ENCODE peak calls at places on chromosomes 11 and 22, in five cellular contexts. One of them, this sample, is unnamed.

GRCh38 chr11:59243633-59244032 is 30.9 kb upstream of the MPEG1 start:
- DNase-seq in WTC11: no peak
- DNase-seq in NCI-H2081: no peak
- DNase-seq in small intestine: no peak
- DNase-seq in activated T-cell treated with anti-CD3 and anti-CD28 coated beads for 24 hours: no peak
- DNase-seq in this sample: no peak

GRCh38 chr22:19992921-19993355 is 23.7 kb downstream of the ARVCF start:
- DNase-seq in WTC11: no peak
- DNase-seq in NCI-H2081: no peak
- DNase-seq in small intestine: no peak
- DNase-seq in activated T-cell treated with anti-CD3 and anti-CD28 coated beads for 24 hours: no peak
- DNase-seq in this sample: no peak

GRCh38 chr11:111922803-111923202 is 4.1 kb downstream of the C11orf52 start:
- DNase-seq in WTC11: no peak
- DNase-seq in NCI-H2081: no peak
- DNase-seq in small intestine: no peak
- DNase-seq in activated T-cell treated with anti-CD3 and anti-CD28 coated beads for 24 hours: no peak
- DNase-seq in this sample: no peak

GRCh38 chr11:119441898-119442243 is 18.9 kb upstream of the THY1 start:
- DNase-seq in WTC11: no peak
- DNase-seq in NCI-H2081: no peak
- DNase-seq in small intestine: no peak
- DNase-seq in activated T-cell treated with anti-CD3 and anti-CD28 coated beads for 24 hours: no peak
- DNase-seq in this sample: no peak

GRCh38 chr11:105706025-105706530 is 96.2 kb downstream of the GRIA4 start:
- DNase-seq in WTC11: no peak
- DNase-seq in NCI-H2081: no peak
- DNase-seq in small intestine: no peak
- DNase-seq in activated T-cell treated with anti-CD3 and anti-CD28 coated beads for 24 hours: no peak
- DNase-seq in this sample: no peak

GRCh38 chr11:86726118-86726748 is 53.8 kb upstream of the ME3 start:
- DNase-seq in WTC11: no peak
- DNase-seq in NCI-H2081: no peak
- DNase-seq in small intestine: no peak
- DNase-seq in activated T-cell treated with anti-CD3 and anti-CD28 coated beads for 24 hours: no peak
- DNase-seq in this sample: no peak

GRCh38 chr11:71341596-71341995 is 89.2 kb upstream of the SHANK2 start:
- DNase-seq in WTC11: no peak
- DNase-seq in NCI-H2081: no peak
- DNase-seq in small intestine: no peak
- DNase-seq in activated T-cell treated with anti-CD3 and anti-CD28 coated beads for 24 hours: no peak
- DNase-seq in this sample: no peak

GRCh38 chr22:33194529-33194928 is 136.3 kb upstream of the SYN3 start:
- DNase-seq in WTC11: no peak
- DNase-seq in NCI-H2081: no peak
- DNase-seq in small intestine: no peak
- DNase-seq in activated T-cell treated with anti-CD3 and anti-CD28 coated beads for 24 hours: no peak
- DNase-seq in this sample: no peak

GRCh38 chr22:33653525-33654063 is 266.7 kb downstream of the LARGE1 start:
- DNase-seq in WTC11: no peak
- DNase-seq in NCI-H2081: no peak
- DNase-seq in small intestine: no peak
- DNase-seq in activated T-cell treated with anti-CD3 and anti-CD28 coated beads for 24 hours: no peak
- DNase-seq in this sample: no peak

GRCh38 chr11:92424281-92424680 is 199.7 kb downstream of the FAT3 start:
- DNase-seq in WTC11: no peak
- DNase-seq in NCI-H2081: no peak
- DNase-seq in small intestine: no peak
- DNase-seq in activated T-cell treated with anti-CD3 and anti-CD28 coated beads for 24 hours: no peak
- DNase-seq in this sample: no peak

GRCh38 chr22:48239461-48240164 is 1477.2 kb downstream of the TBC1D22A start:
- DNase-seq in WTC11: no peak
- DNase-seq in NCI-H2081: no peak
- DNase-seq in small intestine: no peak
- DNase-seq in activated T-cell treated with anti-CD3 and anti-CD28 coated beads for 24 hours: no peak
- DNase-seq in this sample: no peak

GRCh38 chr11:70556884-70557741 is 158.8 kb downstream of the CTTN start:
- DNase-seq in WTC11: no peak
- DNase-seq in NCI-H2081: no peak
- DNase-seq in small intestine: peak; percentile 69
- DNase-seq in activated T-cell treated with anti-CD3 and anti-CD28 coated beads for 24 hours: no peak
- DNase-seq in this sample: no peak

GRCh38 chr11:129315781-129316579 is 59.7 kb upstream of the BARX2 start:
- DNase-seq in WTC11: peak; percentile 51
- DNase-seq in NCI-H2081: peak; percentile 79
- DNase-seq in small intestine: peak; percentile 65
- DNase-seq in activated T-cell treated with anti-CD3 and anti-CD28 coated beads for 24 hours: no peak
- DNase-seq in this sample: no peak

GRCh38 chr11:79768343-79768742 is 327.5 kb upstream of the TENM4 start:
- DNase-seq in WTC11: no peak
- DNase-seq in NCI-H2081: peak; percentile 9
- DNase-seq in small intestine: peak; percentile 77
- DNase-seq in activated T-cell treated with anti-CD3 and anti-CD28 coated beads for 24 hours: no peak
- DNase-seq in this sample: no peak

GRCh38 chr11:17683378-17684161 is 35.8 kb upstream of the MYOD1 start:
- DNase-seq in WTC11: no peak
- DNase-seq in NCI-H2081: no peak
- DNase-seq in small intestine: peak; percentile 29
- DNase-seq in activated T-cell treated with anti-CD3 and anti-CD28 coated beads for 24 hours: no peak
- DNase-seq in this sample: no peak

GRCh38 chr11:33622806-33623205 is 77.8 kb downstream of the C11orf91 start:
- DNase-seq in WTC11: no peak
- DNase-seq in NCI-H2081: no peak
- DNase-seq in small intestine: no peak
- DNase-seq in activated T-cell treated with anti-CD3 and anti-CD28 coated beads for 24 hours: no peak
- DNase-seq in this sample: no peak

GRCh38 chr11:129787518-129787917 is 28.1 kb upstream of the TMEM45B start:
- DNase-seq in WTC11: no peak
- DNase-seq in NCI-H2081: no peak
- DNase-seq in small intestine: no peak
- DNase-seq in activated T-cell treated with anti-CD3 and anti-CD28 coated beads for 24 hours: no peak
- DNase-seq in this sample: no peak

GRCh38 chr11:104078250-104078649 is 41.8 kb downstream of the DDI1 start:
- DNase-seq in WTC11: no peak
- DNase-seq in NCI-H2081: no peak
- DNase-seq in small intestine: no peak
- DNase-seq in activated T-cell treated with anti-CD3 and anti-CD28 coated beads for 24 hours: no peak
- DNase-seq in this sample: no peak

This sample was measured in NCI-H2107.